ENCODE peak calls at places on chromosomes 4 and X, in eight cellular contexts. K is caudate nucleus; R is endothelial cell of umbilical vein; E is DMS 273 treated with DMSO at 0.1 percent for 48 hours; W is stimulated activated CD4-positive, alpha-beta T cell treated with anti-CD3 and anti-CD28 coated beads, TNF-alpha, amount 100 ng/mL, for 1 hour; I is cardiac muscle cell; M is fibroblast of the conjunctiva; D is body of pancreas. V is an unnamed sample.

GRCh38 chr4:47650584-47651130 is 165.6 kb downstream of the ATP10D start:
- DNase-seq in E (no peak), D (no peak), K (no peak), I (peak; percentile 55), W (no peak), R (no peak), M (no peak), V (no peak)

GRCh38 chrX:134654398-134655012 is 3.8 kb downstream of the PLAC1 start:
- DNase-seq in R (no peak), M (no peak), K (no peak), E (no peak), D (no peak), I (no peak), W (no peak), V (no peak)

GRCh38 chr4:58074382-58074781 is 964.2 kb upstream of the IGFBP7 start:
- DNase-seq in E (no peak), M (no peak), I (no peak), D (no peak), K (no peak), W (no peak), R (no peak), V (no peak)

GRCh38 chrX:46178763-46179162 is 366.5 kb downstream of the ZNF674 start:
- DNase-seq in R (no peak), D (no peak), I (no peak), E (no peak), K (no peak), M (no peak), W (no peak), V (no peak)

GRCh38 chr4:39702716-39703115 is 4.8 kb downstream of the UBE2K start:
- DNase-seq in D (no peak), W (no peak), R (no peak), E (no peak), I (no peak), K (no peak), M (no peak), V (no peak)

GRCh38 chrX:140712413-140713173 is 3.0 kb downstream of the LINC00632 start:
- DNase-seq in E (no peak), W (no peak), R (no peak), D (peak; percentile 38), M (peak; percentile 68), K (peak; percentile 42), I (peak; percentile 79), V (no peak)

GRCh38 chrX:16743604-16744325 is 24.4 kb downstream of the SYAP1 start:
- DNase-seq in K (no peak), E (no peak), M (peak; percentile 20), I (peak; percentile 68), D (no peak), W (no peak), R (no peak), V (no peak)

GRCh38 chr4:183905081-183905592 is at the start of gene STOX2:
- DNase-seq in D (peak; percentile 91), M (no peak), R (peak; percentile 49), W (no peak), I (peak; percentile 64), K (peak; percentile 79), E (peak; percentile 62), V (no peak)

GRCh38 chr4:1012031-1012739 is 759 bp downstream of the FGFRL1 start:
- DNase-seq in K (no peak), M (no peak), D (peak; percentile 62), E (peak; percentile 40), W (no peak), I (peak; percentile 36), R (peak; percentile 48), V (peak; percentile 17)

GRCh38 chr4:99148545-99148944 is 4.4 kb upstream of the ADH4 start:
- DNase-seq in R (no peak), E (no peak), M (no peak), K (no peak), W (no peak), D (no peak), I (no peak), V (no peak)

GRCh38 chr4:187077749-187078148 is 354.1 kb upstream of the FAT1 start:
- DNase-seq in I (no peak), R (no peak), K (no peak), E (no peak), W (no peak), D (no peak), M (no peak), V (no peak)

GRCh38 chr4:138097912-138098600 is 144.1 kb downstream of the SLC7A11 start:
- DNase-seq in I (no peak), K (no peak), R (no peak), W (no peak), M (no peak), E (no peak), D (no peak), V (no peak)

GRCh38 chrX:86039625-86040568 is 7.5 kb downstream of the CHM start:
- DNase-seq in I (no peak), W (no peak), D (no peak), R (no peak), E (no peak), K (no peak), M (no peak), V (no peak)

GRCh38 chr4:75737398-75737797 is 13.0 kb downstream of the USO1 start:
- DNase-seq in R (no peak), I (no peak), W (no peak), E (no peak), K (no peak), D (no peak), M (no peak), V (no peak)

GRCh38 chr4:151689211-151689991 is 71.4 kb downstream of the GATB start:
- DNase-seq in K (no peak), W (no peak), D (no peak), M (no peak), E (no peak), I (no peak), R (no peak), V (no peak)

GRCh38 chr4:8103991-8104390 is 54.6 kb downstream of the ABLIM2 start:
- DNase-seq in E (no peak), M (no peak), I (no peak), K (no peak), W (no peak), R (no peak), D (no peak), V (no peak)

GRCh38 chr4:88108747-88109122 is 49.7 kb downstream of the ABCG2 start:
- DNase-seq in M (no peak), R (no peak), D (no peak), I (no peak), K (no peak), E (no peak), W (no peak), V (no peak)

GRCh38 chrX:138128025-138128671 is 562.2 kb downstream of the ZIC3 start:
- DNase-seq in D (no peak), I (peak; percentile 29), E (peak; percentile 14), M (peak; percentile 3), R (peak; percentile 1), K (no peak), W (no peak), V (no peak)

GRCh38 chrX:6226053-6226645 is 2.5 kb downstream of the NLGN4X start:
- DNase-seq in D (no peak), E (no peak), R (no peak), M (no peak), I (no peak), W (no peak), K (peak; percentile 15), V (no peak)

GRCh38 chrX:111110098-111110775 is 14.2 kb downstream of the PAK3 start:
- DNase-seq in I (no peak), R (no peak), W (no peak), D (no peak), K (no peak), M (no peak), E (no peak), V (no peak)

GRCh38 chrX:108312938-108313337 is 125.3 kb downstream of the COL4A6 start:
- DNase-seq in D (no peak), M (peak; percentile 33), K (no peak), W (no peak), R (peak; percentile 11), I (peak; percentile 37), E (peak; percentile 16), V (no peak)

GRCh38 chr4:13674971-13675370 is 47.4 kb upstream of the BOD1L1 start:
- DNase-seq in M (no peak), K (no peak), D (no peak), E (no peak), R (no peak), W (no peak), I (no peak), V (no peak)

V was measured in activated naive CD4-positive, alpha-beta T cell.